ENCODE peak calls at places on chromosomes 7 and 10, in five cellular contexts. One of them, this sample, is unnamed.

GRCh38 chr10:50832171-50832751 is 53.2 kb downstream of the A1CF start:
- DNase-seq in lower lobe of right lung: no peak
- DNase-seq in activated naive CD8-positive, alpha-beta T cell treated with anti-CD3 and anti-CD28 coated beads for 36 hours: no peak
- DNase-seq in CD4-positive, alpha-beta memory T cell: no peak
- DNase-seq in T follicular helper cell: no peak
- DNase-seq in this sample: no peak

GRCh38 chr10:130802301-130802700 is 509.2 kb downstream of the TCERG1L start:
- DNase-seq in lower lobe of right lung: no peak
- DNase-seq in activated naive CD8-positive, alpha-beta T cell treated with anti-CD3 and anti-CD28 coated beads for 36 hours: no peak
- DNase-seq in CD4-positive, alpha-beta memory T cell: no peak
- DNase-seq in T follicular helper cell: no peak
- DNase-seq in this sample: no peak

GRCh38 chr7:150978136-150978789 is at the start of gene KCNH2:
- DNase-seq in lower lobe of right lung: no peak
- DNase-seq in activated naive CD8-positive, alpha-beta T cell treated with anti-CD3 and anti-CD28 coated beads for 36 hours: peak
- DNase-seq in CD4-positive, alpha-beta memory T cell: no peak
- DNase-seq in T follicular helper cell: peak
- DNase-seq in this sample: no peak

GRCh38 chr10:12130237-12130872 is 878 bp downstream of the SEC61A2 start:
- DNase-seq in lower lobe of right lung: no peak
- DNase-seq in activated naive CD8-positive, alpha-beta T cell treated with anti-CD3 and anti-CD28 coated beads for 36 hours: peak
- DNase-seq in CD4-positive, alpha-beta memory T cell: peak
- DNase-seq in T follicular helper cell: peak
- DNase-seq in this sample: peak

GRCh38 chr10:88897019-88897853 is 17.2 kb downstream of the STAMBPL1 start:
- DNase-seq in lower lobe of right lung: no peak
- DNase-seq in activated naive CD8-positive, alpha-beta T cell treated with anti-CD3 and anti-CD28 coated beads for 36 hours: peak
- DNase-seq in CD4-positive, alpha-beta memory T cell: no peak
- DNase-seq in T follicular helper cell: no peak
- DNase-seq in this sample: peak

GRCh38 chr7:28684729-28685211 is 272.5 kb downstream of the CREB5 start:
- DNase-seq in lower lobe of right lung: no peak
- DNase-seq in activated naive CD8-positive, alpha-beta T cell treated with anti-CD3 and anti-CD28 coated beads for 36 hours: no peak
- DNase-seq in CD4-positive, alpha-beta memory T cell: no peak
- DNase-seq in T follicular helper cell: no peak
- DNase-seq in this sample: no peak

GRCh38 chr7:12138421-12138820 is 72.7 kb upstream of the TMEM106B start:
- DNase-seq in lower lobe of right lung: no peak
- DNase-seq in activated naive CD8-positive, alpha-beta T cell treated with anti-CD3 and anti-CD28 coated beads for 36 hours: no peak
- DNase-seq in CD4-positive, alpha-beta memory T cell: no peak
- DNase-seq in T follicular helper cell: no peak
- DNase-seq in this sample: no peak

GRCh38 chr10:72242675-72243074 is 26.6 kb upstream of the ASCC1 start:
- DNase-seq in lower lobe of right lung: peak
- DNase-seq in activated naive CD8-positive, alpha-beta T cell treated with anti-CD3 and anti-CD28 coated beads for 36 hours: peak
- DNase-seq in CD4-positive, alpha-beta memory T cell: no peak
- DNase-seq in T follicular helper cell: no peak
- DNase-seq in this sample: peak

GRCh38 chr10:767794-768193 is 78.3 kb upstream of the DIP2C start:
- DNase-seq in lower lobe of right lung: no peak
- DNase-seq in activated naive CD8-positive, alpha-beta T cell treated with anti-CD3 and anti-CD28 coated beads for 36 hours: no peak
- DNase-seq in CD4-positive, alpha-beta memory T cell: no peak
- DNase-seq in T follicular helper cell: no peak
- DNase-seq in this sample: no peak

GRCh38 chr7:92460510-92460909 is 13.2 kb downstream of the GATAD1 start:
- DNase-seq in lower lobe of right lung: no peak
- DNase-seq in activated naive CD8-positive, alpha-beta T cell treated with anti-CD3 and anti-CD28 coated beads for 36 hours: no peak
- DNase-seq in CD4-positive, alpha-beta memory T cell: no peak
- DNase-seq in T follicular helper cell: no peak
- DNase-seq in this sample: no peak

GRCh38 chr7:115013887-115014286 is 92.0 kb downstream of the MDFIC start:
- DNase-seq in lower lobe of right lung: no peak
- DNase-seq in activated naive CD8-positive, alpha-beta T cell treated with anti-CD3 and anti-CD28 coated beads for 36 hours: no peak
- DNase-seq in CD4-positive, alpha-beta memory T cell: no peak
- DNase-seq in T follicular helper cell: no peak
- DNase-seq in this sample: no peak

GRCh38 chr7:27201231-27202017 is 1.5 kb upstream of the HOXA13 start:
- DNase-seq in lower lobe of right lung: no peak
- DNase-seq in activated naive CD8-positive, alpha-beta T cell treated with anti-CD3 and anti-CD28 coated beads for 36 hours: no peak
- DNase-seq in CD4-positive, alpha-beta memory T cell: no peak
- DNase-seq in T follicular helper cell: no peak
- DNase-seq in this sample: no peak

GRCh38 chr10:132648072-132648855 is 110.7 kb downstream of the INPP5A start:
- DNase-seq in lower lobe of right lung: peak
- DNase-seq in activated naive CD8-positive, alpha-beta T cell treated with anti-CD3 and anti-CD28 coated beads for 36 hours: no peak
- DNase-seq in CD4-positive, alpha-beta memory T cell: no peak
- DNase-seq in T follicular helper cell: no peak
- DNase-seq in this sample: no peak

GRCh38 chr7:127751062-127751722 is 99.2 kb downstream of the SND1 start:
- DNase-seq in lower lobe of right lung: no peak
- DNase-seq in activated naive CD8-positive, alpha-beta T cell treated with anti-CD3 and anti-CD28 coated beads for 36 hours: no peak
- DNase-seq in CD4-positive, alpha-beta memory T cell: no peak
- DNase-seq in T follicular helper cell: no peak
- DNase-seq in this sample: no peak

GRCh38 chr10:102291221-102291905 is 46.0 kb downstream of the GBF1 start:
- DNase-seq in lower lobe of right lung: no peak
- DNase-seq in activated naive CD8-positive, alpha-beta T cell treated with anti-CD3 and anti-CD28 coated beads for 36 hours: no peak
- DNase-seq in CD4-positive, alpha-beta memory T cell: no peak
- DNase-seq in T follicular helper cell: no peak
- DNase-seq in this sample: no peak

This sample was measured in activated CD8-positive, alpha-beta T cell treated with anti-CD3 and anti-CD28 coated beads for 36 hours.